ENCODE peak calls at places on chromosomes 11 and 22, in four cellular contexts. E is gastrocnemius medialis, C is IMR-90, U is adipocyte. K is an unnamed sample.

GRCh38 chr11:108965602-108966001 is 300.7 kb downstream of the DDX10 start:
- DNase-seq in C (peak; percentile 88), E (no peak), U (peak; percentile 38), K (no peak)

GRCh38 chr22:17486719-17487118 is 76.6 kb upstream of the SLC25A18 start:
- DNase-seq in E (no peak), C (no peak), U (no peak), K (no peak)

GRCh38 chr11:34339149-34340064 is 18.4 kb downstream of the ABTB2 start:
- DNase-seq in C (no peak), E (no peak), U (no peak), K (no peak)

GRCh38 chr11:132463941-132464340 is 1068.4 kb downstream of the OPCML start:
- DNase-seq in E (no peak), C (no peak), U (peak; percentile 82), K (no peak)

GRCh38 chr22:46390652-46391301 is 55.3 kb downstream of the TRMU start:
- DNase-seq in U (peak; percentile 92), E (peak; percentile 52), C (peak; percentile 65), K (no peak)

GRCh38 chr22:21791635-21792625 is 56.3 kb upstream of the YPEL1 start:
- DNase-seq in E (no peak), U (no peak), C (peak; percentile 62), K (no peak)

GRCh38 chr11:77660947-77661346 is 23.4 kb upstream of the CLNS1A start:
- DNase-seq in E (no peak), C (no peak), U (no peak), K (no peak)

GRCh38 chr22:31284241-31284745 is 8.0 kb downstream of the PIK3IP1 start:
- DNase-seq in E (no peak), U (no peak), C (no peak), K (no peak)

GRCh38 chr22:46378499-46379300 is 43.2 kb downstream of the TRMU start:
- DNase-seq in E (no peak), U (no peak), C (no peak), K (no peak)

GRCh38 chr11:114366331-114367243 is 33.7 kb downstream of the C11orf71 start:
- DNase-seq in U (peak; percentile 81), C (peak; percentile 92), E (no peak), K (peak; percentile 69)

GRCh38 chr11:111414936-111415335 is 35.9 kb upstream of the POU2AF1 start:
- DNase-seq in U (no peak), C (no peak), E (no peak), K (no peak)

GRCh38 chr11:75440960-75441803 is 8.2 kb upstream of the KLHL35 start:
- DNase-seq in U (no peak), E (no peak), C (no peak), K (no peak)

GRCh38 chr22:26542831-26543230 is 30.6 kb upstream of the TFIP11 start:
- DNase-seq in U (no peak), C (no peak), E (no peak), K (no peak)

GRCh38 chr22:27809700-27810365 is 8.3 kb upstream of the MN1 start:
- DNase-seq in E (no peak), U (no peak), C (no peak), K (no peak)

GRCh38 chr11:61919113-61919840 is 1.9 kb upstream of the RAB3IL1 start:
- DNase-seq in C (no peak), U (no peak), E (no peak), K (no peak)

GRCh38 chr11:65399845-65400244 is 13.4 kb downstream of the FRMD8 start:
- DNase-seq in E (no peak), U (no peak), C (no peak), K (no peak)

GRCh38 chr22:34972498-34972897 is 93.5 kb upstream of the ISX start:
- DNase-seq in C (no peak), U (no peak), E (no peak), K (no peak)

GRCh38 chr11:72738199-72739141 is 13.7 kb downstream of the ARAP1 start:
- DNase-seq in U (peak; percentile 37), E (no peak), C (peak; percentile 33), K (no peak)

GRCh38 chr22:46359362-46359761 is 23.8 kb downstream of the TRMU start:
- DNase-seq in U (no peak), E (no peak), C (no peak), K (no peak)

GRCh38 chr11:16604784-16605439 is 133.5 kb upstream of the C11orf58 start:
- DNase-seq in E (no peak), C (peak; percentile 35), U (peak; percentile 73), K (peak; percentile 66)

GRCh38 chr11:126167476-126167875 is 44.0 kb downstream of the RPUSD4 start:
- DNase-seq in E (no peak), C (no peak), U (no peak), K (no peak)

GRCh38 chr11:104163100-104164027 is 583 bp downstream of the PDGFD start:
- DNase-seq in U (peak; percentile 61), E (no peak), C (peak; percentile 20), K (no peak)

GRCh38 chr22:21068681-21069276 is 23.0 kb downstream of the LRRC74B start:
- DNase-seq in E (no peak), U (no peak), C (no peak), K (no peak)

GRCh38 chr22:49966716-49967332 is 6.3 kb downstream of the PIM3 start:
- DNase-seq in C (no peak), E (no peak), U (peak; percentile 52), K (peak; percentile 75)

GRCh38 chr11:69048718-69049489 is at the start of gene TPCN2:
- DNase-seq in U (peak; percentile 99), C (peak; percentile 96), E (peak; percentile 88), K (peak; percentile 65)

GRCh38 chr11:69051381-69052342 is 2.9 kb downstream of the TPCN2 start:
- DNase-seq in U (no peak), E (no peak), C (no peak), K (no peak)

GRCh38 chr11:69052343-69053168 is 3.8 kb downstream of the TPCN2 start:
- DNase-seq in E (no peak), U (no peak), C (no peak), K (no peak)

GRCh38 chr11:69053169-69053477 is 4.4 kb downstream of the TPCN2 start:
- DNase-seq in U (no peak), C (no peak), E (no peak), K (no peak)

DNA sequence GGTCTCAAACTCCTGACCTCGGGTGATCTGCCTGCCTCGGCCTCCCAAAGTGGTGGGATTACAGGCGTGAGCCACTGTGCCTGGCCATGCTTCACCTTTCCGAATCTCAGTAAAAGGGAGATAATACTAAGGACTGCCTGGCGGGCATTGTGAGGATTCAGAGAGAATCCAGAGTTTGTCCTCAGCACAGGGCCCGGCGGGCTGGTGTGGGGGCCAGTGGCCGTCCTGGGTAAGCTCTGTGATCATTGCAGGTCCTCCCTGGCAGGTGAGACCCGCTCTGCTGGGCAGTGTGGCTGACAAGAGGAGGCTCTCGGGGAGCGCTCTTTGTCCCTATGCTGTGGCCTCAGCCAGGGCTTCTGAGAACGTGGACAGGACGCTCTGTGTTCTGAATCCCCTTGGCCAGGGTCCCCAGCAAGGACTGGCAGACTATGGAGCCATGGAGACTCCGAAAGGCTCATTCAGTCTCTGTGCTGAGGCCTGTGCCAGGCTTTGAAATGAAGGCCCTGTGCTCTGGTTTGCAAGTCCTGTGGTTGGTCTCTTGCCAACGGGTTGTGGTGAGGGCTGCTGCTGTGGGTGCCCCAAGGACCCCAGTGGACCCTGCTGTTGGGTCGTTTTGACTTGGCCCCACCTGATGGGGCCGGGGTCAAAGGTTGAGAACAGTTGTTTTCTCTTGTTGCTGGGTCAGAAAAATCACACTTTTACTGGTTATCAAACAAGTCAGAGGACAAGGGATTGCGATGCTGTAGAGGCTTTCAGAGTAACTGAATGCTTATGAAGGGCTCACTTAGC is 2.1 kb downstream of the TPCN2 start:
- DNase-seq in U (no peak), C (no peak), E (no peak), K (no peak)
- H3K4me3 ChIP-seq in U (no peak overlapping the region), C (no peak overlapping the region), E (no peak overlapping the region), K (no peak overlapping the region)

GRCh38 chr22:20029550-20030225 is 8.8 kb downstream of the TANGO2 start:
- DNase-seq in C (no peak), E (no peak), U (no peak), K (no peak)

GRCh38 chr22:20034143-20034542 is 13.2 kb downstream of the TANGO2 start:
- DNase-seq in E (no peak), U (no peak), C (no peak), K (no peak)

GRCh38 chr22:20032407-20032991 is 11.6 kb downstream of the TANGO2 start:
- DNase-seq in C (no peak), U (no peak), E (no peak), K (no peak)

GRCh38 chr22:20033045-20033706 is 12.3 kb downstream of the TANGO2 start:
- DNase-seq in U (no peak), C (no peak), E (no peak), K (no peak)

DNA sequence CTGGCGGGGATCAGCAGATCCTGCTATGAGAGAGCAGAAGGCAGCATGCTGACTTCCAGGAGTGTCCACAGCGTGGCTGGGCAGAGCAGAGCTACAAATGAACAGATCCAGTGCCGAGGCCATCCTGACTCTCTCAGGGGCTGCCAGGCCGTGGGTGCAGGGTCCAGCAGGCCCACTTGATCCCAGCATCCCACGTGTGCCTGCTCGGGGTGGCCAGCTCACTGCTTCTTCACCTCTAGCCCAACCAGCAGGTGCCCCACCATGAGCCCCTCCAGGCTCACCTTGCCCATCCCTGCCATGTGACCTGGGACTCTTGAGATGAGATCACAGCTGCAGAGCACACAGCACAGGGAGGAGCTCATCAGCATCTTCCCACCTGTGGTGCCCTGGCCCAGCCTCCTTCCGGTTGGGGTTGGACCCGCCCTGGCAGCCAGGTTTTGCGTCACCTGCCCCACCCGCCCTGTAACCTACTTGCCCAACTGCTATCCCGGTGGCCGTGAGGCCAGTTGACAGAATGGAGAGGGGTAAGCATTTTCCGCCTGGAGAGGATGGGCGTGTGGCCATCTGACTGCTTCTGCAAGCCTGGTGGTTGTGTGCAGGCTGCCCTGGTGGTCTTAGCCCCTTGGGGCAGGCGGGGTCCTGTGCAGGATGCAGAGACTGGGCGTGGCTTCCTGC is 11.0 kb downstream of the TANGO2 start:
- DNase-seq in U (no peak), C (no peak), E (no peak), K (no peak)
- H3K4me1 ChIP-seq in U (peaks cover 13% of the 10 kb centered on the region), C (peaks cover 3% of the 10 kb centered on the region), E (peaks cover 26% of the 10 kb centered on the region), K (peaks cover 30% of the 10 kb centered on the region)

DNA sequence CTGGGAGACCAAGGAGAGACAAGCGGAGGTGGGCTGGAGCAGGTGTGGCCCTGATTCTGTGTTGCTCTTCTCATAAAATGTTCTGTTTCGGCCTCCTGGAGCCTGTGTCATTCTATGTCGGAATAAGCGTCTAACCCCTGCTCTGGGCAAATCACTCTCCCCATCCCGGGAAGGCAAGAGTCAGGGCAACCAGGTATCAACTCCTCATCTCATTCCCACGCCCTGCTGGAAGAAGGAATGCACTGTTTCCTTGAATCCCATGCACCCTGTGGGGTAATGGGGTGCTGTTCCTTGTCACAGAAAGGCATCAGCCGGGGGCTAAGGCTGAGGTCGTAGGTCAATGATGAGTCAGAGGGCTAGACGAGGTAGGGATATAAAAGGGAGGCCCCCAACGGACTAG is 2.6 kb downstream of the FAM180B start:
- DNase-seq in E (no peak), C (no peak), U (no peak), K (no peak)
- H3K4me3 ChIP-seq in E (no peak overlapping the region), C (no peak overlapping the region), U (no peak overlapping the region), K (no peak overlapping the region)

DNA sequence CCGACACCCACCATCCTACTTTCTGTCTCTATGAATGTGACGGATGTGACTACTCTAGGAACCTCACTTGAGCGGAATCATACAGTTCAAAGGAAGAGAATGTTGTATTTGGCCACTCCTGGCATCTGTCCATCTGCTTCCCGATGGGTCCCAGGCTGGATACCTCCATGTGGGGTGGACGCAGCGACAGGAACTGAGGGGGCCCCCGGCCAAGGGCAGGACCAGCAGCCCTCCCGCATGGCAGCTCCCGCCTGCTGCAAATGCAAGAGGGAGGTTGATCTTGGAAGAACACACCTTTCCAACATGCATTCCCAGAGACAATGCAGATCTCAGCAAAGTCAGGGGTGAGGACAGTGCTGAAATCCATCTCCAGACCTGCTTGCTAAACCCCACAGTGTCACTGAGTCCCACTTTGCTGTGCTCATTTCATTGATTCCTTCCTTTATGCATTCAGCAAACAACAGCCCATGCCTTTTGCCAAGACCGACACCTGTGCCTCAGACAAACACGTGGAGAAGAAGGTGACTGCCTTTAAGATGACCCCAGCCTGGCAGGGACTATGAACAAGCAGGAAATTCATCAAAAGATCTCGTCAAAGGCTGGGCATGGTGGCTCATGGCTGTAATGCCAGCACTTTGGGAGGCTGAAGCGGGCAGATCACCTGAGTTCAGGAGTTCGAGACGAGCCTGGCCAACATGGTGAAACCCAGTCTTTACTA is 246.2 kb downstream of the CTTN start:
- DNase-seq in E (no peak), U (no peak), C (no peak), K (no peak)
- H3K4me1 ChIP-seq in E (no peaks in the 10 kb centered on the region), U (peaks cover 4% of the 10 kb centered on the region), C (peaks cover 3% of the 10 kb centered on the region), K (no peaks in the 10 kb centered on the region)

K was measured in ascending aorta.